ENCODE peak calls at places on chromosomes 6 and 20, in four cellular contexts. J is mesendoderm, A is IMR-90, L is neuronal stem cell. Q is an unnamed sample. For H3K27me3, the result is how much of the 10 kb centered on the place peaks cover.

GRCh38 chr6:148364056-148364844 is 21.6 kb downstream of the SASH1 start:
- DNase-seq in L (no peak), J (no peak), A (peak), Q (peak)

GRCh38 chr6:27752038-27752885 is 159.9 kb downstream of the OR2B2 start:
- DNase-seq in A (peak), J (peak), L (peak), Q (peak)

GRCh38 chr6:135183532-135184440 is 2.7 kb downstream of the MYB start:
- DNase-seq in J (peak), L (peak), A (peak), Q (peak)

GRCh38 chr6:147177286-147177685 is 26.9 kb upstream of the STXBP5 start:
- DNase-seq in A (peak), J (no peak), L (no peak), Q (no peak)

GRCh38 chr6:142378138-142378875 is 76.5 kb downstream of the ADGRG6 start:
- DNase-seq in A (peak), L (no peak), J (peak), Q (peak)

GRCh38 chr6:137519629-137520176 is 25.5 kb upstream of the OLIG3 start:
- DNase-seq in A (no peak), J (no peak), L (no peak), Q (no peak)

GRCh38 chr6:55696501-55696900 is 117.5 kb upstream of the HMGCLL1 start:
- DNase-seq in L (no peak), A (no peak), J (no peak), Q (peak)

GRCh38 chr6:82712826-82713225 is 349.2 kb downstream of the TPBG start:
- DNase-seq in A (no peak), J (peak), L (no peak), Q (no peak)

GRCh38 chr20:63472159-63472811 is at the start of gene KCNQ2:
- DNase-seq in A (no peak), L (no peak), J (peak), Q (no peak)

GRCh38 chr6:140319209-140319608 is 944.8 kb upstream of the CITED2 start:
- DNase-seq in J (no peak), A (peak), L (no peak), Q (peak)

GRCh38 chr20:44384423-44385027 is 29.0 kb downstream of the HNF4A start:
- DNase-seq in L (peak), A (peak), J (peak), Q (peak)

GRCh38 chr6:159701413-159701999 is 8.5 kb upstream of the SOD2 start:
- DNase-seq in A (peak), J (no peak), L (no peak), Q (peak)

GRCh38 chr6:152575621-152576150 is 61.5 kb downstream of the SYNE1 start:
- DNase-seq in A (peak), L (no peak), J (peak), Q (peak)

GRCh38 chr6:112254921-112255320 is 554 bp upstream of the LAMA4 start:
- DNase-seq in A (no peak), L (no peak), J (no peak), Q (no peak)

GRCh38 chr20:63397155-63397843 is 36.1 kb upstream of the CHRNA4 start:
- DNase-seq in A (no peak), L (no peak), J (no peak), Q (no peak)

GRCh38 chr20:19079536-19080299 is 132.7 kb upstream of the SLC24A3 start:
- DNase-seq in L (no peak), A (peak), J (no peak), Q (no peak)

GRCh38 chr6:20998748-20999448 is 464.6 kb downstream of the CDKAL1 start:
- DNase-seq in L (no peak), J (no peak), A (no peak), Q (no peak)

GRCh38 chr6:24489881-24490280 is 503 bp upstream of the GPLD1 start:
- DNase-seq in J (no peak), L (no peak), A (peak), Q (peak)

GRCh38 chr6:94362061-94362864 is 942.9 kb upstream of the EPHA7 start:
- DNase-seq in A (no peak), L (no peak), J (no peak), Q (no peak)

GRCh38 chr6:113147544-113147943 is 709.6 kb upstream of the MARCKS start:
- DNase-seq in A (peak), L (no peak), J (no peak), Q (no peak)

GRCh38 chr6:67345946-67346345 is 1289.1 kb upstream of the ADGRB3 start:
- DNase-seq in L (no peak), J (no peak), A (no peak), Q (no peak)

GRCh38 chr6:87574237-87574636 is 15.6 kb downstream of the RARS2 start:
- DNase-seq in L (no peak), A (no peak), J (no peak), Q (no peak)

GRCh38 chr6:127302728-127303675 is 36.3 kb downstream of the RNF146 start:
- DNase-seq in A (peak), L (no peak), J (no peak), Q (peak)

GRCh38 chr6:47603995-47604394 is 94.4 kb upstream of the ADGRF4 start:
- DNase-seq in A (no peak), L (no peak), J (no peak), Q (no peak)

GRCh38 chr6:131663578-131664165 is 26.6 kb downstream of the ENPP3 start:
- DNase-seq in L (no peak), J (no peak), A (no peak), Q (no peak)

GRCh38 chr20:17967595-17968365 is 814 bp downstream of the SNX5 start:
- DNase-seq in A (peak), J (peak), L (no peak), Q (peak)

GRCh38 chr20:36613974-36614373 is 8.4 kb downstream of the RAB5IF start:
- DNase-seq in L (no peak), A (no peak), J (no peak), Q (no peak)

GRCh38 chr20:1664911-1665310 is 7.3 kb upstream of the SIRPG start:
- DNase-seq in A (no peak), J (no peak), L (no peak), Q (no peak)

GRCh38 chr6:114367315-114367961 is 24.6 kb upstream of the HS3ST5 start:
- DNase-seq in A (no peak), J (no peak), L (no peak), Q (no peak)

GRCh38 chr6:133999305-133999704 is 46.3 kb downstream of the TBPL1 start:
- DNase-seq in L (no peak), A (no peak), J (no peak), Q (no peak)
- H3K27me3 ChIP-seq in L (under half), A (under half), J (under half), Q (under half)

GRCh38 chr20:40688129-40689099 is 622 bp downstream of the MAFB start:
- DNase-seq in L (no peak), A (peak), J (no peak), Q (peak)

GRCh38 chr20:40689100-40689942 is at the start of gene MAFB:
- DNase-seq in A (peak), J (peak), L (peak), Q (peak)

GRCh38 chr20:40686893-40687292 is 2.1 kb downstream of the MAFB start:
- DNase-seq in J (no peak), L (no peak), A (no peak), Q (no peak)

GRCh38 chr20:40686434-40686882 is 2.6 kb downstream of the MAFB start:
- DNase-seq in A (no peak), L (no peak), J (no peak), Q (no peak)

GRCh38 chr20:40687384-40688128 is 1.5 kb downstream of the MAFB start:
- DNase-seq in L (peak), J (peak), A (no peak), Q (peak)
- H3K4me2 ChIP-seq in L (peak), J (peak), A (peak), Q (no peak)

GRCh38 chr20:49750611-49751396 is 37.1 kb upstream of the B4GALT5 start:
- DNase-seq in J (no peak), L (no peak), A (no peak), Q (no peak)
- H2BK15ac ChIP-seq in J (no peak), L (peak), A (no peak), Q (no peak)

DNA sequence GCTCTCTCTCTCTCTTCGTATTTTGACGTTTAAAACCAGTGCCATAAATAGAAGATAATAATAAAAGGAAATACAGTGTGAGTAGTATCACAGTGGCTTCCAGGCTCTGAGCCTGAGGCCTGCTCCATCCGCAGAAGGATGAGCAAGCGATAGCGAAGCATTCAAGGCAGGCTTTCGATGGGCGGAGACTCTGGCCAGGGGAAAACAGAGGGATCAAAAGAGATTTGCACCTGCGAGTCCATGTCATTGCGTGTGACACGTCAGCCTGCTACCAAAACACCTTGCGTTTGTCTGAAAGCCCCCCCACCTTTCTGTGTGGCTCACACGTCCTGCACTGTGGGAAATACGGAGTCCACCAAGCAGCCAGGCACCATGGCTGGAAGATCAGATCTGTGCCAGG is 377.3 kb upstream of the SULF2 start:
- DNase-seq in L (no peak), J (no peak), A (no peak), Q (no peak)
- H3K27me3 ChIP-seq in L (under half), J (under half), A (under half), Q (half or more)

Q was measured in mesenchymal stem cell.